ENCODE peak calls at places on chromosome 4, in eight cellular contexts. M is sigmoid colon, H is GM12878, E is prostate gland, F is psoas muscle, O is mammary epithelial cell, G is adrenal gland, S is body of pancreas. K is an unnamed sample.
A peak's percentile ranks its signal among the peaks of the same experiment; 100 is the strongest.

GRCh38 chr4:183392377-183392776 is 52.1 kb upstream of the CDKN2AIP start:
- DNase-seq in M (no peak), H (no peak), E (no peak), F (no peak), O (no peak), G (no peak), S (no peak), K (no peak)

GRCh38 chr4:145623831-145624230 is 4.6 kb downstream of the MMAA start:
- DNase-seq in M (no peak), H (no peak), E (no peak), F (no peak), O (peak; percentile 49), G (no peak), S (no peak), K (peak; percentile 16)

GRCh38 chr4:89298788-89299152 is 8.8 kb downstream of the GPRIN3 start:
- DNase-seq in M (no peak), H (no peak), E (no peak), F (no peak), O (peak; percentile 28), G (no peak), S (no peak), K (no peak)

GRCh38 chr4:41744572-41745291 is 3.8 kb downstream of the PHOX2B start:
- DNase-seq in M (no peak), H (no peak), E (no peak), F (no peak), O (no peak), G (no peak), S (no peak), K (no peak)

GRCh38 chr4:151324449-151325319 is 721 bp downstream of the SH3D19 start:
- DNase-seq in M (peak; percentile 77), H (no peak), E (peak; percentile 40), F (peak; percentile 85), O (peak; percentile 60), G (peak; percentile 90), S (peak; percentile 55), K (peak; percentile 65)

GRCh38 chr4:110970642-110971041 is 347.8 kb upstream of the PITX2 start:
- DNase-seq in M (no peak), H (no peak), E (no peak), F (peak; percentile 41), O (peak; percentile 32), G (peak; percentile 11), S (peak; percentile 25), K (peak; percentile 41)

GRCh38 chr4:71554025-71554424 is 215.2 kb downstream of the SLC4A4 start:
- DNase-seq in M (no peak), H (no peak), E (no peak), F (no peak), O (no peak), G (no peak), S (no peak), K (no peak)

GRCh38 chr4:113973349-113973748 is 6.1 kb downstream of the ARSJ start:
- DNase-seq in M (no peak), H (no peak), E (no peak), F (no peak), O (no peak), G (no peak), S (no peak), K (no peak)

GRCh38 chr4:89754531-89754930 is 82.4 kb downstream of the SNCA start:
- DNase-seq in M (no peak), H (no peak), E (no peak), F (no peak), O (no peak), G (no peak), S (no peak), K (no peak)

GRCh38 chr4:159401791-159402380 is 299.0 kb downstream of the RAPGEF2 start:
- DNase-seq in M (no peak), H (no peak), E (no peak), F (no peak), O (peak; percentile 87), G (no peak), S (no peak), K (peak; percentile 29)

GRCh38 chr4:40688446-40689095 is 58.9 kb upstream of the RBM47 start:
- DNase-seq in M (no peak), H (no peak), E (no peak), F (no peak), O (peak; percentile 30), G (peak; percentile 48), S (no peak), K (no peak)

GRCh38 chr4:151251922-151252321 is 25.0 kb upstream of the PRSS48 start:
- DNase-seq in M (no peak), H (no peak), E (no peak), F (no peak), O (no peak), G (no peak), S (no peak), K (no peak)

GRCh38 chr4:15638418-15638817 is 16.7 kb downstream of the FBXL5 start:
- DNase-seq in M (no peak), H (no peak), E (no peak), F (no peak), O (no peak), G (no peak), S (no peak), K (no peak)
- H3K36me3 ChIP-seq in M (peaks cover 19% of the 10 kb centered on the region), H (peaks cover 25% of the 10 kb centered on the region), E (no peaks in the 10 kb centered on the region), F (peaks cover 9% of the 10 kb centered on the region), O (peaks cover 43% of the 10 kb centered on the region), G (no peaks in the 10 kb centered on the region), S (peaks cover 5% of the 10 kb centered on the region), K (peaks cover 28% of the 10 kb centered on the region)

GRCh38 chr4:37680089-37680488 is 6.1 kb downstream of the RELL1 start:
- DNase-seq in M (no peak), H (no peak), E (no peak), F (no peak), O (no peak), G (no peak), S (no peak), K (no peak)

GRCh38 chr4:37685211-37685725 is 908 bp downstream of the RELL1 start:
- DNase-seq in M (peak; percentile 76), H (no peak), E (no peak), F (no peak), O (peak; percentile 30), G (no peak), S (no peak), K (no peak)

GRCh38 chr4:37684154-37684553 is 2.0 kb downstream of the RELL1 start:
- DNase-seq in M (no peak), H (no peak), E (no peak), F (no peak), O (no peak), G (no peak), S (no peak), K (no peak)

GRCh38 chr4:37685726-37686372 is 327 bp downstream of the RELL1 start:
- DNase-seq in M (peak; percentile 82), H (no peak), E (peak; percentile 26), F (peak; percentile 79), O (no peak), G (peak; percentile 57), S (no peak), K (peak; percentile 48)

GRCh38 chr4:37682701-37683401 is 3.3 kb downstream of the RELL1 start:
- DNase-seq in M (no peak), H (peak; percentile 87), E (no peak), F (no peak), O (peak; percentile 24), G (no peak), S (no peak), K (no peak)
- H3K36me3 ChIP-seq in M (no peaks in the 10 kb centered on the region), H (no peaks in the 10 kb centered on the region), E (no peaks in the 10 kb centered on the region), F (no peaks in the 10 kb centered on the region), O (no peaks in the 10 kb centered on the region), G (no peaks in the 10 kb centered on the region), S (no peaks in the 10 kb centered on the region), K (no peaks in the 10 kb centered on the region)

GRCh38 chr4:4247711-4248035 is 350 bp downstream of the TMEM128 start:
- DNase-seq in M (no peak), H (no peak), E (no peak), F (no peak), O (no peak), G (no peak), S (no peak), K (no peak)

GRCh38 chr4:4248036-4248884 is at the start of gene TMEM128:
- DNase-seq in M (peak; percentile 96), H (peak; percentile 65), E (peak; percentile 92), F (peak; percentile 96), O (peak; percentile 92), G (peak; percentile 93), S (peak; percentile 92), K (peak; percentile 88)

GRCh38 chr4:4249876-4250275 is 1.9 kb upstream of the TMEM128 start:
- DNase-seq in M (no peak), H (no peak), E (no peak), F (no peak), O (no peak), G (no peak), S (no peak), K (no peak)

GRCh38 chr4:4248885-4249203 is 821 bp upstream of the TMEM128 start:
- DNase-seq in M (no peak), H (no peak), E (no peak), F (no peak), O (no peak), G (no peak), S (no peak), K (no peak)

GRCh38 chr4:4245172-4245571 is 2.9 kb downstream of the TMEM128 start:
- DNase-seq in M (no peak), H (no peak), E (no peak), F (no peak), O (no peak), G (no peak), S (no peak), K (no peak)
- H3K36me3 ChIP-seq in M (peaks cover 29% of the 10 kb centered on the region), H (peaks cover 3% of the 10 kb centered on the region), E (peaks cover 2% of the 10 kb centered on the region), F (peaks cover 10% of the 10 kb centered on the region), O (peaks cover 13% of the 10 kb centered on the region), G (no peaks in the 10 kb centered on the region), S (peaks cover 12% of the 10 kb centered on the region), K (peaks cover 11% of the 10 kb centered on the region)

GRCh38 chr4:24560770-24561415 is 23.5 kb downstream of the DHX15 start:
- DNase-seq in M (no peak), H (no peak), E (no peak), F (no peak), O (no peak), G (no peak), S (no peak), K (no peak)

GRCh38 chr4:24565054-24565453 is 19.3 kb downstream of the DHX15 start:
- DNase-seq in M (no peak), H (no peak), E (no peak), F (no peak), O (no peak), G (no peak), S (no peak), K (no peak)

GRCh38 chr4:24568425-24568824 is 15.9 kb downstream of the DHX15 start:
- DNase-seq in M (no peak), H (no peak), E (no peak), F (no peak), O (no peak), G (no peak), S (no peak), K (no peak)

GRCh38 chr4:24561438-24562139 is 22.8 kb downstream of the DHX15 start:
- DNase-seq in M (no peak), H (no peak), E (no peak), F (no peak), O (no peak), G (no peak), S (no peak), K (no peak)

GRCh38 chr4:24564488-24564887 is 19.9 kb downstream of the DHX15 start:
- DNase-seq in M (no peak), H (no peak), E (no peak), F (no peak), O (no peak), G (no peak), S (no peak), K (no peak)
- H3K36me3 ChIP-seq in M (no peaks in the 10 kb centered on the region), H (peaks cover 24% of the 10 kb centered on the region), E (no peaks in the 10 kb centered on the region), F (no peaks in the 10 kb centered on the region), O (peaks cover 20% of the 10 kb centered on the region), G (no peaks in the 10 kb centered on the region), S (no peaks in the 10 kb centered on the region), K (peaks cover 46% of the 10 kb centered on the region)

K was measured in MG63.